ENCODE peak calls at places on chromosomes 13 and 19, in six cellular contexts. J is RCC 7860, X is T1000, C is midbrain, L is anterior cingulate cortex, Z is non-pigmented ciliary epithelial cell. R is an unnamed sample.

GRCh38 chr13:112447306-112447705 is 71.2 kb downstream of the SPACA7 start:
- DNase-seq in J (no peak), X (no peak), C (no peak), L (no peak), Z (no peak), R (no peak)

GRCh38 chr19:7188682-7189629 is 105.3 kb downstream of the INSR start:
- DNase-seq in J (no peak), X (no peak), C (no peak), L (no peak), Z (no peak), R (no peak)

GRCh38 chr19:3580156-3580955 is 4.9 kb upstream of the GIPC3 start:
- DNase-seq in J (peak), X (peak), C (no peak), L (no peak), Z (peak), R (no peak)

GRCh38 chr19:5011476-5012238 is 42.7 kb downstream of the KDM4B start:
- DNase-seq in J (no peak), X (no peak), C (no peak), L (no peak), Z (no peak), R (no peak)

GRCh38 chr13:109200556-109200955 is 571.1 kb downstream of the MYO16 start:
- DNase-seq in J (no peak), X (no peak), C (no peak), L (no peak), Z (no peak), R (no peak)

GRCh38 chr13:78102121-78102677 is 183.6 kb upstream of the EDNRB start:
- DNase-seq in J (no peak), X (no peak), C (no peak), L (no peak), Z (peak), R (no peak)

GRCh38 chr19:46861691-46862503 is 1.1 kb downstream of the ARHGAP35 start:
- DNase-seq in J (no peak), X (no peak), C (no peak), L (no peak), Z (no peak), R (peak)

GRCh38 chr13:101343128-101343787 is 73.0 kb downstream of the NALCN start:
- DNase-seq in J (no peak), X (no peak), C (no peak), L (no peak), Z (no peak), R (peak)

GRCh38 chr19:45473366-45474190 is 5.8 kb downstream of the FOSB start:
- DNase-seq in J (no peak), X (no peak), C (no peak), L (no peak), Z (no peak), R (peak)

GRCh38 chr13:51626749-51627148 is 42.5 kb downstream of the WDFY2 start:
- DNase-seq in J (no peak), X (no peak), C (no peak), L (no peak), Z (no peak), R (no peak)

GRCh38 chr13:50636007-50636704 is 207.3 kb downstream of the DLEU7 start:
- DNase-seq in J (no peak), X (no peak), C (no peak), L (no peak), Z (no peak), R (peak)

GRCh38 chr19:33194527-33194883 is 375 bp downstream of the LRP3 start:
- DNase-seq in J (no peak), X (no peak), C (no peak), L (no peak), Z (no peak), R (peak)

GRCh38 chr19:49591731-49592485 is 926 bp downstream of the PRR12 start:
- DNase-seq in J (peak), X (peak), C (peak), L (no peak), Z (no peak), R (peak)

GRCh38 chr19:27774337-27774736 is 1438.6 kb downstream of the UQCRFS1 start:
- DNase-seq in J (no peak), X (no peak), C (no peak), L (no peak), Z (no peak), R (peak)